ENCODE peak calls at places on chromosomes 11 and 22, in six cellular contexts. A is posterior vena cava, R is T47D, E is HEK293T, C is stromal cell of bone marrow, B is left ventricle myocardium superior. Z is an unnamed sample.

GRCh38 chr11:2517016-2517385 is 72.2 kb downstream of the KCNQ1 start:
- DNase-seq in A (peak; percentile 61), R (no peak), E (no peak), C (no peak), B (no peak), Z (no peak)

GRCh38 chr11:95577716-95578460 is 211.7 kb downstream of the FAM76B start:
- DNase-seq in A (no peak), R (no peak), E (no peak), C (peak; percentile 88), B (no peak), Z (no peak)

GRCh38 chr22:39634530-39635399 is 64.2 kb downstream of the CACNA1I start:
- DNase-seq in A (no peak), R (peak; percentile 72), E (no peak), C (peak; percentile 51), B (no peak), Z (no peak)

GRCh38 chr22:46066691-46067090 is 83.6 kb upstream of the PPARA start:
- DNase-seq in A (peak; percentile 73), R (no peak), E (no peak), C (no peak), B (peak; percentile 27), Z (no peak)

GRCh38 chr22:30202531-30203006 is 44.0 kb downstream of the LIF start:
- DNase-seq in A (no peak), R (no peak), E (no peak), C (peak; percentile 75), B (peak; percentile 42), Z (no peak)

GRCh38 chr11:20042717-20043392 is 117.4 kb downstream of the DBX1 start:
- DNase-seq in A (no peak), R (no peak), E (no peak), C (no peak), B (no peak), Z (no peak)

GRCh38 chr11:70916321-70916720 is 336.1 kb downstream of the SHANK2 start:
- DNase-seq in A (peak; percentile 48), R (no peak), E (no peak), C (no peak), B (no peak), Z (no peak)

GRCh38 chr11:128902515-128903066 is 11.4 kb downstream of the KCNJ5 start:
- DNase-seq in A (peak; percentile 66), R (no peak), E (no peak), C (peak; percentile 73), B (no peak), Z (no peak)

GRCh38 chr22:46748948-46749681 is 11.1 kb upstream of the CERK start:
- DNase-seq in A (no peak), R (no peak), E (no peak), C (no peak), B (peak; percentile 35), Z (no peak)

GRCh38 chr22:31504282-31504681 is 7.9 kb downstream of the SFI1 start:
- DNase-seq in A (no peak), R (no peak), E (no peak), C (no peak), B (no peak), Z (no peak)

GRCh38 chr22:23781065-23781464 is 5.7 kb upstream of the SMARCB1 start:
- DNase-seq in A (peak; percentile 76), R (no peak), E (no peak), C (no peak), B (no peak), Z (no peak)

GRCh38 chr22:31867386-31868153 is 76.8 kb upstream of the YWHAH start:
- DNase-seq in A (no peak), R (no peak), E (no peak), C (no peak), B (no peak), Z (no peak)

GRCh38 chr22:39219071-39220050 is 25.4 kb downstream of the PDGFB start:
- DNase-seq in A (no peak), R (no peak), E (no peak), C (no peak), B (peak; percentile 9), Z (no peak)

GRCh38 chr22:25626146-25626992 is 61.9 kb downstream of the GRK3 start:
- DNase-seq in A (no peak), R (no peak), E (no peak), C (no peak), B (no peak), Z (no peak)

GRCh38 chr11:112526699-112527410 is 266.2 kb upstream of the PLET1 start:
- DNase-seq in A (no peak), R (no peak), E (no peak), C (no peak), B (no peak), Z (no peak)

GRCh38 chr11:61195016-61195695 is 8.2 kb upstream of the PGA3 start:
- DNase-seq in A (no peak), R (no peak), E (no peak), C (no peak), B (no peak), Z (no peak)

GRCh38 chr11:111069076-111069475 is 176.4 kb upstream of the POU2AF2 start:
- DNase-seq in A (no peak), R (no peak), E (peak; percentile 39), C (peak; percentile 72), B (no peak), Z (no peak)

GRCh38 chr11:89275966-89276365 is 98.3 kb downstream of the TYR start:
- DNase-seq in A (no peak), R (no peak), E (no peak), C (no peak), B (no peak), Z (no peak)

GRCh38 chr11:125999234-125999880 is 53.5 kb downstream of the VSIG10L2 start:
- DNase-seq in A (no peak), R (no peak), E (no peak), C (no peak), B (no peak), Z (no peak)